ENCODE peak calls at places on chromosome 4, in six cellular contexts. D, R, M, K, T and P are unnamed samples. For H3K27me3, the result is how much of the 10 kb centered on the place peaks cover.

GRCh38 chr4:113899260-113900177 is 79.9 kb downstream of the ARSJ start:
- DNase-seq in D (no peak), R (no peak), M (peak), K (no peak), T (no peak), P (no peak)

GRCh38 chr4:156762851-156763250 is 208.7 kb downstream of the PDGFC start:
- DNase-seq in D (no peak), R (no peak), M (no peak), K (no peak), T (no peak), P (no peak)

GRCh38 chr4:15655223-15656037 is at the start of gene FBXL5:
- DNase-seq in D (peak), R (peak), M (peak), K (peak), T (peak), P (peak)

GRCh38 chr4:61373901-61374611 is 173.9 kb downstream of the ADGRL3 start:
- DNase-seq in D (peak), R (peak), M (no peak), K (peak), T (no peak), P (peak)

GRCh38 chr4:40719008-40719623 is 30.6 kb upstream of the NSUN7 start:
- DNase-seq in D (peak), R (peak), M (peak), K (peak), T (peak), P (peak)

GRCh38 chr4:51906167-51906647 is 63.3 kb downstream of the DCUN1D4 start:
- DNase-seq in D (no peak), R (peak), M (peak), K (peak), T (no peak), P (no peak)

GRCh38 chr4:17561195-17561909 is 15.6 kb upstream of the LAP3 start:
- DNase-seq in D (no peak), R (peak), M (no peak), K (peak), T (no peak), P (peak)

GRCh38 chr4:24476209-24476781 is 108.1 kb downstream of the DHX15 start:
- DNase-seq in D (peak), R (peak), M (no peak), K (peak), T (peak), P (peak)

GRCh38 chr4:135840781-135841180 is 1639.2 kb upstream of the PABPC4L start:
- DNase-seq in D (no peak), R (no peak), M (no peak), K (no peak), T (no peak), P (no peak)

GRCh38 chr4:115343171-115343570 is 229.8 kb upstream of the NDST4 start:
- DNase-seq in D (no peak), R (no peak), M (no peak), K (no peak), T (no peak), P (no peak)

GRCh38 chr4:69689530-69690111 is 36.6 kb upstream of the UGT2A1 start:
- DNase-seq in D (peak), R (peak), M (no peak), K (peak), T (peak), P (no peak)

GRCh38 chr4:159608434-159608833 is 505.6 kb downstream of the RAPGEF2 start:
- DNase-seq in D (no peak), R (peak), M (no peak), K (no peak), T (no peak), P (no peak)

GRCh38 chr4:38861791-38862190 is 5.2 kb upstream of the TLR6 start:
- DNase-seq in D (no peak), R (no peak), M (no peak), K (no peak), T (no peak), P (no peak)

GRCh38 chr4:89439533-89439932 is 131.9 kb upstream of the GPRIN3 start:
- DNase-seq in D (no peak), R (no peak), M (no peak), K (no peak), T (no peak), P (no peak)

GRCh38 chr4:5142726-5143125 is 91.4 kb downstream of the STK32B start:
- DNase-seq in D (peak), R (peak), M (no peak), K (peak), T (peak), P (peak)

GRCh38 chr4:64582492-64582891 is 173.2 kb upstream of the TECRL start:
- DNase-seq in D (no peak), R (no peak), M (no peak), K (no peak), T (peak), P (no peak)

GRCh38 chr4:29276150-29276549 is 1444.0 kb upstream of the PCDH7 start:
- DNase-seq in D (no peak), R (peak), M (no peak), K (no peak), T (no peak), P (no peak)

GRCh38 chr4:15400276-15400675 is 27.6 kb upstream of the C1QTNF7 start:
- DNase-seq in D (no peak), R (no peak), M (no peak), K (no peak), T (no peak), P (no peak)

GRCh38 chr4:76420901-76421581 is at the start of gene CCDC158:
- DNase-seq in D (peak), R (no peak), M (no peak), K (no peak), T (peak), P (peak)

GRCh38 chr4:38867478-38868054 is at the start of gene FAM114A1:
- DNase-seq in D (peak), R (peak), M (no peak), K (peak), T (peak), P (peak)

GRCh38 chr4:168336837-168337549 is 18.4 kb upstream of the DDX60 start:
- DNase-seq in D (no peak), R (no peak), M (no peak), K (no peak), T (no peak), P (no peak)

GRCh38 chr4:153773236-153773690 is 13.4 kb upstream of the RNF175 start:
- DNase-seq in D (peak), R (peak), M (no peak), K (no peak), T (peak), P (no peak)

GRCh38 chr4:158856852-158857251 is 88.0 kb downstream of the FNIP2 start:
- DNase-seq in D (peak), R (peak), M (no peak), K (peak), T (peak), P (peak)

GRCh38 chr4:109701566-109702399 is 1.5 kb downstream of the CASP6 start:
- DNase-seq in D (peak), R (peak), M (no peak), K (no peak), T (peak), P (peak)

GRCh38 chr4:139629761-139630160 is 35.9 kb upstream of the MGST2 start:
- DNase-seq in D (no peak), R (no peak), M (no peak), K (no peak), T (no peak), P (no peak)

GRCh38 chr4:98473046-98473445 is 185.4 kb downstream of the TSPAN5 start:
- DNase-seq in D (peak), R (no peak), M (no peak), K (peak), T (no peak), P (peak)

GRCh38 chr4:77347341-77347740 is 190.3 kb downstream of the CCNG2 start:
- DNase-seq in D (no peak), R (no peak), M (no peak), K (no peak), T (no peak), P (no peak)

DNA sequence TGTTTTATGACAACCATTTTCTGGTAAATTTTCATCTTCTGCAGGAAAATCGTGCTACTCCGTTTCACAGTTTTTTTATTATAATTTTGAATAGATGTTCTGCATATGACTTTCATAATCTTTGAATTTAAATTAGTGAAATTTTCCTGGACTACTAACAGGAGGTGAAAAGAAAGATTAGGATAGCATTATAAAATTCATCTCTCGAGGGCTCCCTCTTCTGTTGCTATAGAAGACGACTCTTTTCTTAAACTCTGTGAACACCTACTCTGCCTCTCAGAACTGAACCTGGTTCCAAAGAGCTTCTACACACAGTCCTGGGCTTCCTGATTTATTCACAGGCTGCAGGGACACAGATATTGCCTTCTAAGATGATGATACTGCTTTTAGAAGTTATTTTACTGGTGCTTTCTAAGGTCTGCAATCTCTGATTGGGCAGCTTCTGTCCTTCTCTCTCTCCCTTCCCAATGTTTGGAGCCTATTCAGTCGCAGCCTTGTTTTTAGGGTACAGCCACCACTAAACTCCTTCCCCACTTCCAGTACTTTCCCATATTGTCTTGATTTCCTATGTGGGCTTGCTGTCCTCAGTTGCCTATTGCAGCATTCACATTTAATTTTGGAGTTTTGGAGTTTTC is 10.1 kb upstream of the SAP30 start:
- DNase-seq in D (peak), R (peak), M (no peak), K (peak), T (peak), P (peak)
- H2AFZ ChIP-seq in D (peak), R (no peak), M (no peak), K (no peak), T (no peak), P (peak)

GRCh38 chr4:8879574-8879973 is 7.9 kb upstream of the HMX1 start:
- DNase-seq in D (no peak), R (no peak), M (no peak), K (no peak), T (no peak), P (no peak)

GRCh38 chr4:8877780-8878040 is 6.1 kb upstream of the HMX1 start:
- DNase-seq in D (no peak), R (no peak), M (no peak), K (no peak), T (peak), P (no peak)

GRCh38 chr4:8874003-8874895 is 2.6 kb upstream of the HMX1 start:
- DNase-seq in D (no peak), R (no peak), M (no peak), K (no peak), T (no peak), P (no peak)

GRCh38 chr4:8874896-8875680 is 3.4 kb upstream of the HMX1 start:
- DNase-seq in D (no peak), R (no peak), M (no peak), K (no peak), T (no peak), P (no peak)

GRCh38 chr4:8876982-8877779 is 5.5 kb upstream of the HMX1 start:
- DNase-seq in D (no peak), R (no peak), M (no peak), K (no peak), T (peak), P (no peak)
- H3K27me3 ChIP-seq in D (under half), R (under half), M (under half), K (half or more), T (half or more), P (under half)

GRCh38 chr4:8856835-8857590 is 14.6 kb downstream of the HMX1 start:
- DNase-seq in D (no peak), R (no peak), M (no peak), K (no peak), T (peak), P (no peak)

GRCh38 chr4:8855781-8856245 is 15.8 kb downstream of the HMX1 start:
- DNase-seq in D (no peak), R (no peak), M (no peak), K (no peak), T (peak), P (no peak)

GRCh38 chr4:8854016-8854415 is 17.6 kb downstream of the HMX1 start:
- DNase-seq in D (no peak), R (no peak), M (no peak), K (no peak), T (no peak), P (no peak)

GRCh38 chr4:8853249-8853648 is 18.4 kb downstream of the HMX1 start:
- DNase-seq in D (no peak), R (no peak), M (no peak), K (no peak), T (peak), P (no peak)

DNA sequence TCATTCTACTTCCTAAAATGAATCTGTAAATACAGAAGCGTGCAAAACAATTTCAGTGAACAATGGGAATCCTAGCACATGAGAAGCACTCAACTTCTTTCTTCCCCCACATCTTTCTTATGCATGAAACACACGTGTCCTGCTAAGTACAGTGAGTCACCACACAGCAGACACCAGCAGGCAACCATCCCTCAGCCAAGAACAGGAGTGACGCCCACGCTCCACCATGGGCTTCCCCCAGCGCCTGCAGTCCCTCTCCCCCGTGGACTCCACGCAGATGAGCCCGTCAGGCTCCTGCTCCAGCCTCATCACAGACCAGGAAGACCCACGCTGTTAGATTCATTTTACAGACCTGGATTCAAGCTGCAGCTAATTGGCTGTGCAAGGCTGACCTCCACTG is 16.8 kb downstream of the HMX1 start:
- DNase-seq in D (no peak), R (no peak), M (no peak), K (peak), T (no peak), P (no peak)
- H2AFZ ChIP-seq in D (no peak), R (no peak), M (no peak), K (no peak), T (no peak), P (no peak)

GRCh38 chr4:81215936-81216335 is 914 bp upstream of the PRKG2 start:
- DNase-seq in D (peak), R (no peak), M (no peak), K (no peak), T (no peak), P (no peak)
- H3K27me3 ChIP-seq in D (under half), R (under half), M (under half), K (under half), T (half or more), P (under half)